ENCODE peak calls at places on chromosomes 5 and 9, in ten cellular contexts. O, K, A, U, Y, S, E, P, D and R are unnamed samples.

GRCh38 chr5:171681667-171682066 is 104.0 kb upstream of the SMIM23 start:
- DNase-seq in O (no peak), K (no peak), A (no peak), U (no peak), Y (no peak), S (no peak), E (no peak), P (peak), D (no peak), R (peak)

GRCh38 chr5:127076730-127077129 is 3.4 kb upstream of the C5orf63 start:
- DNase-seq in O (no peak), K (no peak), A (no peak), U (no peak), Y (no peak), S (no peak), E (no peak), P (peak), D (no peak), R (peak)

GRCh38 chr5:127068771-127069330 is 4.5 kb downstream of the C5orf63 start:
- DNase-seq in O (no peak), K (no peak), A (peak), U (no peak), Y (no peak), S (no peak), E (no peak), P (peak), D (no peak), R (no peak)

GRCh38 chr5:168404366-168404765 is 81.9 kb upstream of the RARS1 start:
- DNase-seq in O (no peak), K (no peak), A (peak), U (no peak), Y (no peak), S (no peak), E (no peak), P (peak), D (no peak), R (no peak)

GRCh38 chr5:129996896-129997295 is 92.6 kb downstream of the CHSY3 start:
- DNase-seq in O (no peak), K (no peak), A (peak), U (no peak), Y (no peak), S (no peak), E (no peak), P (peak), D (no peak), R (no peak)

GRCh38 chr9:71783120-71783523 is 14.8 kb upstream of the CEMIP2 start:
- DNase-seq in O (peak), K (peak), A (no peak), U (no peak), Y (peak), S (no peak), E (peak), P (no peak), D (no peak), R (peak)

GRCh38 chr5:126878624-126879023 is 101.7 kb downstream of the LMNB1 start:
- DNase-seq in O (no peak), K (no peak), A (no peak), U (no peak), Y (no peak), S (no peak), E (no peak), P (no peak), D (no peak), R (no peak)

GRCh38 chr5:8788246-8788645 is 757.6 kb downstream of the SEMA5A start:
- DNase-seq in O (no peak), K (no peak), A (no peak), U (no peak), Y (no peak), S (no peak), E (no peak), P (no peak), D (no peak), R (no peak)

GRCh38 chr5:95822408-95823240 is at the start of gene GLRX:
- DNase-seq in O (peak), K (peak), A (peak), U (peak), Y (peak), S (peak), E (no peak), P (peak), D (peak), R (peak)

GRCh38 chr9:77575785-77576184 is 72.3 kb downstream of the GNA14 start:
- DNase-seq in O (no peak), K (no peak), A (peak), U (no peak), Y (no peak), S (no peak), E (peak), P (peak), D (peak), R (peak)

GRCh38 chr5:66821626-66822429 is 225.6 kb downstream of the MAST4 start:
- DNase-seq in O (no peak), K (no peak), A (no peak), U (no peak), Y (no peak), S (no peak), E (peak), P (peak), D (no peak), R (no peak)

GRCh38 chr5:176810084-176810597 is at the start of gene UNC5A:
- DNase-seq in O (peak), K (peak), A (peak), U (peak), Y (peak), S (peak), E (peak), P (peak), D (peak), R (peak)

GRCh38 chr5:154568597-154568996 is 90.6 kb upstream of the HAND1 start:
- DNase-seq in O (no peak), K (no peak), A (no peak), U (peak), Y (no peak), S (no peak), E (no peak), P (no peak), D (no peak), R (no peak)